ENCODE peak calls at places on chromosomes 1 and 21, in seven cellular contexts. X is EL; Q is effector CD4-positive, alpha-beta T cell; J is COLO829; G is AG04450; Y is left ventricle myocardium inferior; S is MM.1S. L is an unnamed sample.

GRCh38 chr21:31560479-31560878 is 99.0 kb upstream of the SOD1 start:
- DNase-seq in X (no peak), Q (no peak), J (no peak), G (no peak), Y (no peak), S (no peak), L (no peak)

GRCh38 chr1:208835082-208835467 is 590.9 kb upstream of the PLXNA2 start:
- DNase-seq in X (no peak), Q (no peak), J (no peak), G (no peak), Y (no peak), S (no peak), L (no peak)

GRCh38 chr1:241990040-241990439 is 8.9 kb downstream of the MAP1LC3C start:
- DNase-seq in X (peak; percentile 98), Q (no peak), J (peak; percentile 73), G (peak; percentile 71), Y (peak; percentile 77), S (no peak), L (no peak)

GRCh38 chr1:88973520-88974137 is 18.8 kb downstream of the KYAT3 start:
- DNase-seq in X (peak; percentile 57), Q (no peak), J (peak; percentile 20), G (no peak), Y (no peak), S (peak; percentile 58), L (peak; percentile 58)

GRCh38 chr21:45655071-45655470 is 11.5 kb downstream of the PCBP3 start:
- DNase-seq in X (peak; percentile 15), Q (no peak), J (no peak), G (peak; percentile 7), Y (no peak), S (no peak), L (no peak)

GRCh38 chr21:34862951-34863350 is 186.2 kb downstream of the RUNX1 start:
- DNase-seq in X (no peak), Q (no peak), J (no peak), G (no peak), Y (no peak), S (no peak), L (no peak)

GRCh38 chr1:29620631-29621030 is 384.3 kb downstream of the PTPRU start:
- DNase-seq in X (no peak), Q (no peak), J (no peak), G (no peak), Y (no peak), S (no peak), L (no peak)

GRCh38 chr1:108049083-108049819 is 84.3 kb upstream of the VAV3 start:
- DNase-seq in X (peak; percentile 7), Q (peak; percentile 4), J (peak; percentile 50), G (no peak), Y (peak; percentile 41), S (no peak), L (peak; percentile 34)

GRCh38 chr21:29168874-29169273 is 38.4 kb downstream of the MAP3K7CL start:
- DNase-seq in X (no peak), Q (no peak), J (no peak), G (no peak), Y (no peak), S (no peak), L (no peak)

L was measured in GM12865.